ENCODE peak calls at places on chromosomes 4 and X, in five cellular contexts. B, Y, N, A and D are unnamed samples.

GRCh38 chr4:7817877-7818675 is 121.6 kb downstream of the AFAP1 start:
- DNase-seq in A (no peak), N (no peak), B (peak; percentile 58), Y (no peak), D (no peak)

GRCh38 chr4:37892641-37893040 is 1.8 kb downstream of the TBC1D1 start:
- DNase-seq in B (no peak), A (no peak), Y (peak; percentile 47), N (no peak), D (no peak)

GRCh38 chrX:77510007-77510406 is 62.8 kb downstream of the FGF16 start:
- DNase-seq in B (peak; percentile 12), N (no peak), A (peak; percentile 29), Y (no peak), D (no peak)

GRCh38 chrX:74085642-74086236 is 218.2 kb upstream of the ZCCHC13 start:
- DNase-seq in B (no peak), A (no peak), Y (no peak), N (no peak), D (no peak)

GRCh38 chr4:148182230-148182928 is 259.8 kb downstream of the NR3C2 start:
- DNase-seq in A (no peak), Y (no peak), B (no peak), N (no peak), D (no peak)

GRCh38 chr4:156575430-156576073 is 396.0 kb downstream of the PDGFC start:
- DNase-seq in N (no peak), Y (no peak), A (peak; percentile 32), B (no peak), D (no peak)

GRCh38 chrX:110741213-110741796 is 54.3 kb downstream of the CHRDL1 start:
- DNase-seq in A (peak; percentile 10), B (peak; percentile 73), N (no peak), Y (no peak), D (no peak)

GRCh38 chr4:185346975-185347601 is 48.6 kb downstream of the LRP2BP start:
- DNase-seq in B (peak; percentile 62), Y (no peak), N (no peak), A (no peak), D (no peak)

GRCh38 chrX:136768469-136769084 is 12.2 kb downstream of the ARHGEF6 start:
- DNase-seq in N (no peak), Y (no peak), B (peak; percentile 83), A (peak; percentile 83), D (no peak)

GRCh38 chr4:185143596-185143969 is 517 bp downstream of the SLC25A4 start:
- DNase-seq in A (peak; percentile 44), Y (no peak), N (no peak), B (peak; percentile 17), D (peak; percentile 57)

GRCh38 chr4:158236304-158237030 is 26.2 kb downstream of the TMEM144 start:
- DNase-seq in B (no peak), N (no peak), Y (no peak), A (no peak), D (no peak)

GRCh38 chrX:53356186-53356585 is 66.3 kb downstream of the SMC1A start:
- DNase-seq in Y (no peak), A (peak; percentile 36), N (no peak), B (no peak), D (no peak)

GRCh38 chr4:78776031-78776728 is at the start of gene BMP2K:
- DNase-seq in B (peak; percentile 66), Y (no peak), A (peak; percentile 62), N (peak; percentile 89), D (peak; percentile 85)

GRCh38 chr4:31737419-31737818 is 1017.2 kb downstream of the PCDH7 start:
- DNase-seq in A (no peak), N (no peak), B (no peak), Y (no peak), D (no peak)

GRCh38 chrX:110003167-110004156 is 548 bp downstream of the TMEM164 start:
- DNase-seq in N (peak; percentile 3), Y (no peak), A (no peak), B (no peak), D (peak; percentile 41)

GRCh38 chrX:47226071-47226470 is 6.7 kb upstream of the USP11 start:
- DNase-seq in B (no peak), Y (no peak), A (no peak), N (no peak), D (no peak)

GRCh38 chr4:165580379-165580905 is 201.6 kb downstream of the CPE start:
- DNase-seq in A (peak; percentile 76), B (no peak), N (no peak), Y (no peak), D (no peak)

GRCh38 chr4:155796031-155796430 is 37.2 kb downstream of the GUCY1B1 start:
- DNase-seq in B (peak; percentile 52), Y (no peak), A (peak; percentile 56), N (no peak), D (no peak)

GRCh38 chrX:101210630-101211029 is 9.0 kb upstream of the DRP2 start:
- DNase-seq in B (no peak), N (no peak), A (no peak), Y (no peak), D (no peak)

GRCh38 chr4:142282870-142283431 is 563.1 kb downstream of the INPP4B start:
- DNase-seq in A (peak; percentile 53), N (peak; percentile 39), Y (no peak), B (no peak), D (no peak)

GRCh38 chrX:71533514-71533849 is 578 bp downstream of the OGT start:
- DNase-seq in A (no peak), B (no peak), N (no peak), Y (no peak), D (no peak)

GRCh38 chr4:99979872-99980271 is 29.8 kb upstream of the H2AZ1 start:
- DNase-seq in B (peak; percentile 69), Y (no peak), A (peak; percentile 54), N (no peak), D (no peak)

GRCh38 chrX:47078129-47079043 is at the start of gene RGN:
- DNase-seq in N (peak; percentile 3), Y (no peak), B (no peak), A (no peak), D (no peak)

DNA sequence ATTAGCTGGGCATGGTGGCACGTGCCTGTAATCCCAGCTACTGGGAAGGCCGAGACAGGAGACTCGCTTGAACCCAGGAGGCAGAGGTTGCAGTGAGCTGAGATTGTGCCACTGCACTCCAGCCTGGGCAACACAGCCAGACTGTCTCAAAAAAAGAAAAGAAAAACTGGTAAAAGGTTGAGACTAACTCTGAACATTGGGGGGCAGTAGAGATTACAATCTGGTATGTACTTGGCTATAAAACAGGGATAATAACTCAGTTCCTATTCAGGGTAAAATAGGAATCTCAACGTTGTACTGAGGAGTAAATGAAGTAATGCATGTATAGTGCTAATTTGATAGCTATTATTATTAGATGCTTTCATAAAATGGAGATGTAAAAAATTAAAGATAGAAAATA is 12.5 kb upstream of the KLF8 start:
- DNase-seq in A (peak; percentile 22), Y (no peak), N (no peak), B (no peak), D (no peak)
- TF ChIP-seq CTCF in A (peak; percentile 38), Y (no peak), N (no peak), B (no peak), D (no peak)

DNA sequence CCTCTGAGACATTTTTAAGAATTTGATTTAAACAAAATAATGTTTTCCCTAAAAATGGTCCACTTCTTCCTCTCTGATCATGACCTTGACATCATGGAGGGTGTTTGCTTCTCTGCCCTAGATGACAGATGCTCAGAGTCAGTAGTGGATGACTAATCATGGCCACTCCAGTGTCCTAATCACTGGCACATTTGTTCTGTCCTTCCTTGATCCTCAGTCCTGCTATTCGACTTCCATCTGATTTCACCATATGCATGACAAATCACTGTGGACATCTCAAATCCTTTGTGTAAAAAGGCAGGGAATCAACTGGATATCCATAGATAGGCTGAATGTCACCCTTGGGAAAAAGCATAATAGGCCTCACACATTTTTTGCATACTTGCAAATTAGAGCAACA is 9.0 kb downstream of the CRMP1 start:
- DNase-seq in A (no peak), Y (no peak), N (no peak), B (no peak), D (no peak)
- TF ChIP-seq CTCF in A (no peak), Y (no peak), N (no peak), B (no peak), D (no peak)

GRCh38 chrX:56233100-56233499 is 944 bp downstream of the KLF8 start:
- DNase-seq in Y (no peak), N (no peak), A (no peak), B (no peak), D (no peak)

GRCh38 chrX:56232221-56233082 is at the start of gene KLF8:
- DNase-seq in B (no peak), Y (no peak), A (no peak), N (peak; percentile 13), D (no peak)

GRCh38 chrX:56228914-56229313 is 3.2 kb upstream of the KLF8 start:
- DNase-seq in N (no peak), Y (no peak), A (no peak), B (no peak), D (no peak)

GRCh38 chrX:56231706-56232105 is 450 bp upstream of the KLF8 start:
- DNase-seq in A (no peak), Y (no peak), B (no peak), N (no peak), D (no peak)

GRCh38 chrX:56233682-56234081 is 1.5 kb downstream of the KLF8 start:
- DNase-seq in B (no peak), N (peak; percentile 13), A (no peak), Y (no peak), D (no peak)
- TF ChIP-seq CTCF in B (no peak), N (no peak), A (no peak), Y (no peak), D (no peak)

GRCh38 chr4:169268951-169269781 is 1.6 kb downstream of the SH3RF1 start:
- DNase-seq in A (peak; percentile 74), N (no peak), Y (no peak), B (peak; percentile 87), D (no peak)

GRCh38 chr4:169270156-169270809 is 473 bp downstream of the SH3RF1 start:
- DNase-seq in A (peak; percentile 48), N (peak; percentile 58), Y (no peak), B (no peak), D (peak; percentile 70)

GRCh38 chr4:169272265-169272886 is 1.6 kb upstream of the SH3RF1 start:
- DNase-seq in B (peak; percentile 84), A (peak; percentile 71), N (no peak), Y (no peak), D (no peak)

GRCh38 chr4:169271692-169272007 is 894 bp upstream of the SH3RF1 start:
- DNase-seq in B (no peak), A (peak; percentile 19), N (no peak), Y (no peak), D (no peak)

DNA sequence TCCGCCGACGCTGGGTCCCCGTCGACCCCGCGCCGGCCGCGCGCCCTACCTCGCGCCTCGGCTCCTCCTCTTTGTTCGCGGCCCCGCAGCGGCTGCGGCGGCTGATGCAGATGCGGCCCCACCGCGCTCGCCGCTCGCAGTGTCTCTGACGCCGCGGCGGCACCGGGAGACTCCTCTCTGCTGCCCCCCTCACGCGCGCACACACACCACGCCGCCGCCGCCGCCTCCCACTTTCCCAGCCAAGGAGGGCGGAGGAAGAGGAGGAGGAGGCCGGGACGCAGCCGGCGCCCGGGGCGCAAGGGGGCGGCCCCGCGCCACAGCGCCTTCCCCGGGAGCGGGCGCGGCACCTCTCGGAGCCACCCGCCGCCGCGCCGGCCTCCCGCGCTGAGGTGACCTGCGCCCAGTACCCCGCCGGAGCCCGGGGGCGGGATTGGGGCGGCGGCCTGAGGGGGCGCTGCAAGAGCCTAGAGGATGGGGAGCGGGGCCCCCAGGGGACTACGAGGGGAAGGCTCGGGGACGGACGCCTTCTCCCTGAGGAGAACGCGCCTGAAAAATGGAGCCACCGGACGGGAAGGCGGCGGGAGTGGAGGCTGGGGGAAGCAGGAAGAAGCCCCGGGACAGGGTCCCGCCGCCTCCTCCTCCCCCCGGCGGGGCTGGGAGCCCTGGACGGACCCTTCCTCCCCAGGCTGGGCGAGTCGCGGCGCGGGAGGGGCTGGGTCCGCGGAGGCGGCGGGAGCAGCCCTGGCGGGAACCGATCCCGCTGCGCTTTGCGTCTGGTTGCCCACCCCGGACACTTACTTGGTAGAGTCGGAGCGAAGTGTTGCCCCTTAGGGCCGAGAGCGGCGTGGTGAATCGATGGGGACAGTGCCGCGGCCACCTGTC is at the start of gene SH3RF1:
- DNase-seq in N (peak; percentile 79), Y (peak; percentile 26), A (peak; percentile 83), B (peak; percentile 82), D (peak; percentile 73)
- TF ChIP-seq CTCF in N (no peak), Y (peak; percentile 18), A (no peak), B (peak; percentile 45), D (no peak)